ENCODE peak calls at places on chromosomes 13 and 19, in five cellular contexts. One of them, this sample, is unnamed.

GRCh38 chr13:113950451-113951245 is 23.2 kb downstream of the C13orf46 start:
- DNase-seq in transverse colon: no peak
- DNase-seq in stomach: no peak
- DNase-seq in K562: no peak
- DNase-seq in upper lobe of left lung: no peak
- DNase-seq in this sample: no peak

GRCh38 chr19:29560313-29561075 is 34.7 kb downstream of the VSTM2B start:
- DNase-seq in stomach: no peak
- DNase-seq in upper lobe of left lung: no peak
- DNase-seq in transverse colon: no peak
- DNase-seq in K562: no peak
- DNase-seq in this sample: no peak

GRCh38 chr19:45693168-45693788 is 812 bp downstream of the QPCTL start:
- DNase-seq in stomach: peak; percentile 86
- DNase-seq in K562: peak; percentile 77
- DNase-seq in upper lobe of left lung: peak; percentile 85
- DNase-seq in transverse colon: peak; percentile 89
- DNase-seq in this sample: peak; percentile 70

GRCh38 chr19:48896191-48896720 is 2.3 kb downstream of the TULP2 start:
- DNase-seq in K562: peak; percentile 94
- DNase-seq in upper lobe of left lung: peak; percentile 56
- DNase-seq in transverse colon: peak; percentile 43
- DNase-seq in stomach: no peak
- DNase-seq in this sample: peak; percentile 49

GRCh38 chr13:43019811-43020210 is 3.6 kb upstream of the DNAJC15 start:
- DNase-seq in stomach: no peak
- DNase-seq in transverse colon: no peak
- DNase-seq in K562: no peak
- DNase-seq in upper lobe of left lung: no peak
- DNase-seq in this sample: no peak

GRCh38 chr19:5178841-5179625 is 161.6 kb downstream of the PTPRS start:
- DNase-seq in stomach: no peak
- DNase-seq in K562: no peak
- DNase-seq in upper lobe of left lung: no peak
- DNase-seq in transverse colon: no peak
- DNase-seq in this sample: no peak

GRCh38 chr13:71285700-71286099 is 581.3 kb downstream of the DACH1 start:
- DNase-seq in transverse colon: no peak
- DNase-seq in stomach: no peak
- DNase-seq in upper lobe of left lung: no peak
- DNase-seq in K562: no peak
- DNase-seq in this sample: no peak

GRCh38 chr19:41997121-41997850 is 3.3 kb upstream of the ATP1A3 start:
- DNase-seq in K562: peak; percentile 80
- DNase-seq in stomach: peak; percentile 43
- DNase-seq in upper lobe of left lung: peak; percentile 29
- DNase-seq in transverse colon: peak; percentile 32
- DNase-seq in this sample: no peak

GRCh38 chr19:397941-398706 is 10.8 kb downstream of the C2CD4C start:
- DNase-seq in stomach: no peak
- DNase-seq in upper lobe of left lung: peak; percentile 15
- DNase-seq in transverse colon: no peak
- DNase-seq in K562: no peak
- DNase-seq in this sample: no peak

GRCh38 chr19:48760514-48761221 is 5.3 kb downstream of the FGF21 start:
- DNase-seq in upper lobe of left lung: no peak
- DNase-seq in transverse colon: no peak
- DNase-seq in K562: peak; percentile 5
- DNase-seq in stomach: no peak
- DNase-seq in this sample: no peak

GRCh38 chr13:95745752-95746151 is 68.8 kb downstream of the DNAJC3 start:
- DNase-seq in transverse colon: no peak
- DNase-seq in K562: no peak
- DNase-seq in upper lobe of left lung: no peak
- DNase-seq in stomach: no peak
- DNase-seq in this sample: no peak

GRCh38 chr13:48749699-48750473 is 96.2 kb downstream of the CYSLTR2 start:
- DNase-seq in K562: peak; percentile 31
- DNase-seq in stomach: peak; percentile 62
- DNase-seq in upper lobe of left lung: peak; percentile 65
- DNase-seq in transverse colon: peak; percentile 66
- DNase-seq in this sample: peak; percentile 83

GRCh38 chr13:98368019-98368418 is 190.9 kb upstream of the RNF113B start:
- DNase-seq in upper lobe of left lung: no peak
- DNase-seq in stomach: no peak
- DNase-seq in transverse colon: no peak
- DNase-seq in K562: no peak
- DNase-seq in this sample: no peak

GRCh38 chr13:44296856-44297255 is 76.8 kb upstream of the SERP2 start:
- DNase-seq in K562: no peak
- DNase-seq in upper lobe of left lung: no peak
- DNase-seq in transverse colon: no peak
- DNase-seq in stomach: no peak
- DNase-seq in this sample: no peak

GRCh38 chr19:55247621-55248099 is 11.2 kb downstream of the PPP6R1 start:
- DNase-seq in K562: no peak
- DNase-seq in upper lobe of left lung: no peak
- DNase-seq in stomach: no peak
- DNase-seq in transverse colon: peak; percentile 58
- DNase-seq in this sample: no peak

GRCh38 chr13:110593430-110594130 is 21.8 kb upstream of the NAXD start:
- DNase-seq in transverse colon: no peak
- DNase-seq in upper lobe of left lung: no peak
- DNase-seq in stomach: no peak
- DNase-seq in K562: peak; percentile 44
- DNase-seq in this sample: no peak

GRCh38 chr19:47436712-47437401 is 17.5 kb upstream of the MEIS3 start:
- DNase-seq in stomach: peak; percentile 91
- DNase-seq in transverse colon: peak; percentile 85
- DNase-seq in upper lobe of left lung: peak; percentile 83
- DNase-seq in K562: peak; percentile 81
- DNase-seq in this sample: peak; percentile 82

GRCh38 chr19:55454787-55455243 is 6.6 kb downstream of the ISOC2 start:
- DNase-seq in stomach: no peak
- DNase-seq in upper lobe of left lung: no peak
- DNase-seq in transverse colon: no peak
- DNase-seq in K562: peak; percentile 49
- DNase-seq in this sample: no peak

GRCh38 chr19:52453324-52454094 is at the start of gene ZNF578:
- DNase-seq in stomach: peak; percentile 43
- DNase-seq in K562: peak; percentile 64
- DNase-seq in transverse colon: peak; percentile 46
- DNase-seq in upper lobe of left lung: peak; percentile 28
- DNase-seq in this sample: peak; percentile 42

GRCh38 chr19:40609561-40610395 is 8.6 kb downstream of the LTBP4 start:
- DNase-seq in K562: peak; percentile 91
- DNase-seq in stomach: peak; percentile 96
- DNase-seq in upper lobe of left lung: peak; percentile 95
- DNase-seq in transverse colon: peak; percentile 97
- DNase-seq in this sample: peak; percentile 91

GRCh38 chr13:99689955-99690354 is 188.7 kb downstream of the TM9SF2 start:
- DNase-seq in stomach: no peak
- DNase-seq in transverse colon: no peak
- DNase-seq in K562: no peak
- DNase-seq in upper lobe of left lung: no peak
- DNase-seq in this sample: no peak

GRCh38 chr13:99691552-99691951 is 190.3 kb downstream of the TM9SF2 start:
- DNase-seq in upper lobe of left lung: no peak
- DNase-seq in stomach: no peak
- DNase-seq in K562: no peak
- DNase-seq in transverse colon: no peak
- DNase-seq in this sample: no peak

GRCh38 chr13:99692854-99693253 is 191.6 kb downstream of the TM9SF2 start:
- DNase-seq in upper lobe of left lung: no peak
- DNase-seq in transverse colon: no peak
- DNase-seq in K562: no peak
- DNase-seq in stomach: no peak
- DNase-seq in this sample: no peak

GRCh38 chr13:99688776-99689175 is 187.5 kb downstream of the TM9SF2 start:
- DNase-seq in K562: no peak
- DNase-seq in transverse colon: no peak
- DNase-seq in upper lobe of left lung: no peak
- DNase-seq in stomach: no peak
- DNase-seq in this sample: no peak

DNA sequence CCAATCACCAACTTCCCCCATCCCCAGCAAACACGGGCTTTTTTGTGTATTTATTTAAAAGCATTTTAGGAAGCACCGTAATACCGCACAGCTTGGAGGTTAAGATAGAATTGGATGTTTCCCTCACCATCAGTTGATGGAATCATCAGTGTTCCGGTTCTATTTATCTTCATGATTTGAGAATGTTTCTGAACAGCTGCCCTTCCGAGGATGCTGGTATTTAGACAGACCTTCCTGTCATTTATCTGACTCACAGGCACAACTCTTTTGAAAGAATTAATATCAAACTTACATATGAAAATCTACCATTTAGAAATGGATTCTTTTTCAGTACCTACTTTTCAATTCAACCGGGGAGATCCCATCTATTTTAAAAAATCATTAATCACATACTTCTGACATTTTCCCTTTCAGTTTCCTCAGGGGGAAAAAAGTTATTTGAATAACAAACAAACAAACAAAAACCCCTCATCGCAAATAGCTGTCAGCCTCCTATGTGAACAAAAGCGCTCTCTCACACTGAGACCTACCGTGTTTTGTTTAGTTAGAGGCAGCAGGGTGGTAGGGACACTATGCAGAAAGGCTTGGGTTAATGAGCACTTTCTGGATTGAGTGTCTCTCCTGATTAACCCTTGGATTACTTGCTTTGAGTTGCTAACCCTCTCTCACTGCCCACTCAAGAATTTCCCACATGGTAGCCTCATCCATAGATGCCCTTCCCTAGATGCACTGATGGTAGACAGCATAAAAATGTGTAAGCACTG is 189.3 kb downstream of the TM9SF2 start:
- DNase-seq in K562: no peak
- DNase-seq in stomach: no peak
- DNase-seq in transverse colon: no peak
- DNase-seq in upper lobe of left lung: no peak
- DNase-seq in this sample: no peak
- H3K4me3 ChIP-seq in K562: no peak overlapping the region
- H3K4me3 ChIP-seq in stomach: no peak overlapping the region
- H3K4me3 ChIP-seq in transverse colon: no peak overlapping the region
- H3K4me3 ChIP-seq in upper lobe of left lung: no peak overlapping the region
- H3K4me3 ChIP-seq in this sample: no peak overlapping the region

GRCh38 chr13:46388308-46388707 is 1.3 kb upstream of the RUBCNL start:
- DNase-seq in upper lobe of left lung: no peak
- DNase-seq in K562: no peak
- DNase-seq in stomach: no peak
- DNase-seq in transverse colon: no peak
- DNase-seq in this sample: no peak
- TF ChIP-seq EP300 in upper lobe of left lung: no peak
- TF ChIP-seq EP300 in K562: no peak
- TF ChIP-seq EP300 in stomach: no peak
- TF ChIP-seq EP300 in transverse colon: no peak
- TF ChIP-seq EP300 in this sample: no peak

GRCh38 chr19:6685962-6686627 is 16.1 kb upstream of the TNFSF14 start:
- DNase-seq in transverse colon: no peak
- DNase-seq in stomach: no peak
- DNase-seq in upper lobe of left lung: no peak
- DNase-seq in K562: no peak
- DNase-seq in this sample: no peak

GRCh38 chr19:6686628-6686975 is 16.6 kb upstream of the TNFSF14 start:
- DNase-seq in transverse colon: no peak
- DNase-seq in stomach: no peak
- DNase-seq in upper lobe of left lung: no peak
- DNase-seq in K562: no peak
- DNase-seq in this sample: no peak

GRCh38 chr19:6687117-6687516 is 17.2 kb upstream of the TNFSF14 start:
- DNase-seq in K562: no peak
- DNase-seq in stomach: no peak
- DNase-seq in upper lobe of left lung: no peak
- DNase-seq in transverse colon: no peak
- DNase-seq in this sample: no peak

GRCh38 chr19:6683971-6684370 is 14.0 kb upstream of the TNFSF14 start:
- DNase-seq in upper lobe of left lung: no peak
- DNase-seq in stomach: no peak
- DNase-seq in transverse colon: no peak
- DNase-seq in K562: no peak
- DNase-seq in this sample: no peak

GRCh38 chr19:6685482-6685881 is 15.5 kb upstream of the TNFSF14 start:
- DNase-seq in upper lobe of left lung: no peak
- DNase-seq in K562: no peak
- DNase-seq in transverse colon: no peak
- DNase-seq in stomach: no peak
- DNase-seq in this sample: no peak
- TF ChIP-seq POLR2A in upper lobe of left lung: no peak
- TF ChIP-seq POLR2A in K562: no peak
- TF ChIP-seq POLR2A in transverse colon: no peak
- TF ChIP-seq POLR2A in stomach: no peak
- TF ChIP-seq POLR2A in this sample: no peak

DNA sequence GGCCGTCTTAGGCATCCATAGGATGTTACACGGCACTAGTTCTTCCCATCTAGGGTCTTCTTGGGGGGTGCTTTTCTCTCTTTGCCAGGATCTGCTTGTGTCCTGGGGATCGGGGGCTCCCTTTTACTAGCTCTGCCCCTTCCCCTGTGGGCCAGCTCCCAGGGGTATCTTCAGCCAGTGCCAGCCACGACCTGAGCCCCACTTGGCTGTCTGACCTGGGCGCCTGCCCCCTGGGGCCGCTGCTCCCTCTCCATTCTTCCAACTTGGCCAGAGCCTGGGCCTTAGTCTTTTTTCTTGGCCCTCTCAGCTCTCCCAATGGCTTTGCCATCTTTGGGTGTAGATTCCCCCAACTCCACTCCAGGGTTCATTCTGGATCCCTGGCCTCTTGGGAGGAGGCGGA is 3.1 kb downstream of the PRKACA start:
- DNase-seq in upper lobe of left lung: no peak
- DNase-seq in transverse colon: no peak
- DNase-seq in K562: no peak
- DNase-seq in stomach: no peak
- DNase-seq in this sample: no peak
- H3K4me3 ChIP-seq in upper lobe of left lung: no peak overlapping the region
- H3K4me3 ChIP-seq in transverse colon: no peak overlapping the region
- H3K4me3 ChIP-seq in K562: no peak overlapping the region
- H3K4me3 ChIP-seq in stomach: no peak overlapping the region
- H3K4me3 ChIP-seq in this sample: no peak overlapping the region

GRCh38 chr19:12484371-12485322 is at the start of gene ZNF709:
- DNase-seq in stomach: peak; percentile 92
- DNase-seq in K562: peak; percentile 93
- DNase-seq in upper lobe of left lung: peak; percentile 93
- DNase-seq in transverse colon: peak; percentile 93
- DNase-seq in this sample: peak; percentile 82
- TF ChIP-seq EP300 in stomach: no peak
- TF ChIP-seq EP300 in K562: no peak
- TF ChIP-seq EP300 in upper lobe of left lung: no peak
- TF ChIP-seq EP300 in transverse colon: no peak
- TF ChIP-seq EP300 in this sample: peak; percentile 49

This sample was measured in tibial nerve.